ENCODE peak calls at places on chromosomes 16 and 17, in six cellular contexts. W, D, S, H, C and A are unnamed samples.

GRCh38 chr16:425740-426114 is 278 bp downstream of the RAB11FIP3 start:
- DNase-seq in H (no peak), D (no peak), W (no peak), S (no peak), C (no peak), A (no peak)

GRCh38 chr16:87956169-87956770 is 5.0 kb downstream of the BANP start:
- DNase-seq in S (no peak), D (peak), W (no peak), H (peak), C (peak), A (no peak)

GRCh38 chr17:70604854-70605253 is 435.5 kb downstream of the KCNJ2 start:
- DNase-seq in H (no peak), W (no peak), C (no peak), S (peak), D (no peak), A (no peak)

GRCh38 chr16:1019934-1020305 is 38.4 kb downstream of the SOX8 start:
- DNase-seq in S (no peak), D (no peak), C (no peak), W (no peak), H (no peak), A (no peak)

GRCh38 chr17:43927101-43927935 is 15.0 kb downstream of the PPY start:
- DNase-seq in C (no peak), H (no peak), W (no peak), S (no peak), D (no peak), A (no peak)

GRCh38 chr17:51046527-51047384 is 73.9 kb downstream of the SPAG9 start:
- DNase-seq in W (no peak), D (no peak), H (peak), S (no peak), C (no peak), A (peak)

GRCh38 chr17:52106638-52107261 is 51.8 kb downstream of the CA10 start:
- DNase-seq in D (no peak), S (peak), H (no peak), W (peak), C (peak), A (no peak)

GRCh38 chr16:21301168-21301894 is 23.2 kb upstream of the CRYM start:
- DNase-seq in H (peak), C (peak), W (peak), S (peak), D (peak), A (peak)

GRCh38 chr16:68488559-68488958 is 40.3 kb upstream of the SMPD3 start:
- DNase-seq in H (no peak), S (no peak), C (no peak), W (no peak), D (no peak), A (no peak)

GRCh38 chr17:74190154-74190553 is 13.3 kb upstream of the RPL38 start:
- DNase-seq in W (peak), C (peak), H (peak), S (peak), D (no peak), A (no peak)

GRCh38 chr16:56203052-56203451 is 11.8 kb downstream of the GNAO1 start:
- DNase-seq in W (peak), S (peak), D (no peak), C (peak), H (peak), A (peak)

GRCh38 chr17:57356153-57356721 is 99.9 kb downstream of the MSI2 start:
- DNase-seq in D (no peak), S (no peak), W (no peak), C (no peak), H (no peak), A (no peak)

GRCh38 chr17:28154242-28154641 is 111.8 kb downstream of the NLK start:
- DNase-seq in S (no peak), C (no peak), H (no peak), W (no peak), D (no peak), A (no peak)

GRCh38 chr17:22470411-22471175 is 778.3 kb downstream of the KCNJ18 start:
- DNase-seq in W (no peak), S (no peak), C (no peak), H (no peak), D (no peak), A (no peak)

GRCh38 chr16:11016524-11016988 is 72.2 kb downstream of the CLEC16A start:
- DNase-seq in W (peak), H (peak), C (no peak), D (no peak), S (no peak), A (no peak)

GRCh38 chr17:65122836-65123756 is 14.1 kb upstream of the RGS9 start:
- DNase-seq in H (peak), S (peak), W (peak), D (peak), C (peak), A (peak)

GRCh38 chr16:30741461-30741914 is 6.7 kb upstream of the PHKG2 start:
- DNase-seq in H (peak), S (peak), W (peak), C (no peak), D (no peak), A (no peak)

GRCh38 chr17:28141783-28142182 is 99.3 kb downstream of the NLK start:
- DNase-seq in S (no peak), H (no peak), W (no peak), C (no peak), D (no peak), A (no peak)

GRCh38 chr16:9072806-9073341 is 18.6 kb upstream of the HAPSTR1 start:
- DNase-seq in D (peak), S (no peak), C (no peak), H (peak), W (no peak), A (no peak)

GRCh38 chr16:7561908-7562405 is 229.3 kb downstream of the RBFOX1 start:
- DNase-seq in S (no peak), W (no peak), C (no peak), D (no peak), H (no peak), A (no peak)

GRCh38 chr16:86819523-86819887 is 241.2 kb downstream of the FOXL1 start:
- DNase-seq in D (no peak), S (no peak), C (no peak), W (no peak), H (no peak), A (no peak)

GRCh38 chr17:63649813-63650212 is 27.6 kb downstream of the MAP3K3 start:
- DNase-seq in D (no peak), H (no peak), W (no peak), S (no peak), C (no peak), A (no peak)

GRCh38 chr17:63645775-63646491 is 23.7 kb downstream of the MAP3K3 start:
- DNase-seq in C (no peak), D (no peak), W (no peak), H (no peak), S (no peak), A (no peak)

GRCh38 chr17:63646492-63646815 is 24.2 kb downstream of the MAP3K3 start:
- DNase-seq in H (no peak), C (no peak), W (no peak), S (no peak), D (peak), A (no peak)

GRCh38 chr17:63647065-63647725 is 25.0 kb downstream of the MAP3K3 start:
- DNase-seq in C (no peak), D (no peak), H (peak), W (no peak), S (no peak), A (no peak)

DNA sequence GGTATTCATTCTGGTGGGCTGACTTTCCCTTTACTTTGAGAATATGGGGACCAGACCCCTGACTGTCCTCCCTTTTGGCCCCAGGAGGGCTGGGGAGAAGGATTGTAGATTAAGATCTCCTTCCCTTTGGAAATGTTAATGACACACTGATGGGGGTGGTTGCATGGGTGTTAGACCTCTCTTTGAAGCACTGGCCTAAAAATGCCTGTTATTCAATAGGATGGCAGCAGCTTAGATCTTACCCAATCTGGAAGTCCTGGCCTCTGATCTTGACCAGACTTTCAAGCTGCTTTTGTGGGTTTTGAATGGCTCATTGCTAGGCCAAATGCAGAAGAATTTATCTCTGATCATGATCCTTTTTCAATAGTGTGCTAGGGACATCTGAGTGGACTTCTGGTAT is 25.7 kb downstream of the MAP3K3 start:
- DNase-seq in W (no peak), H (no peak), D (no peak), S (no peak), C (no peak), A (no peak)
- TF ChIP-seq RAD21 in W (no peak), H (no peak), D (no peak), S (no peak), C (no peak), A (no peak)

DNA sequence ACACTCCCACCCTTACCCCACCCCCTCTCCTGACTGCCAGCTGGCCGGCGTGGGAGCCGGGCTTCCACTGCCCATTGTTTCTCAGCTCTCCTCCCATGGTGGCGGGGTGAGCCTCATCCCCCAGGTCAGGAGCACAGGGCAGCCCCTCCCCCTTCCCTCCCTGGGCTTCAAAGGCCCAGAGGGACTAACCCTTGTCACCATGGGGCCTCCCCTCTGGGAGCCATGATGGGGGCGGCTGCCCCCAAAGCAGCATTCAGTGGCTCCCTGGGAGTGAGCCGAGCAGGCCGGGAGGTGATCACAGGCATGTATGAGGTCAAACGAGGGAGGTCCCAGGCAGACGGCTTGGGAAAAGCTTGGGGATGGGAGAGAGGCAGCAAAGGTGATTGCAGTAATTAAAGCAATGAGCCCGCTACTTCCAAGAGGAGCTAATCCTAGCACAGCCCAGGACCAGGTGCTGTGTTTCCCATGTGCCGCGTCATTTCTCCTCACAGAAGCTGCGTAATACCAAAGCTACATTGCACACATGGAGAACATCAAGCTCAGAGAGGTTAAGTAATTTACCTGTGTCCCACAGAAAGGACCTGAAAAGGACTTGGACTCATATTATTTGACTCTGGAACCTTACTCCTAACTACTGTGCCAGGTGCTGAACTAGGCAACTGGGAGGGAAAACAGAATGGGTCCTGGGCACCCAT is 24.5 kb downstream of the CDK5RAP3 start:
- DNase-seq in H (no peak), C (no peak), D (no peak), W (no peak), S (no peak), A (no peak)
- TF ChIP-seq RAD21 in H (no peak), C (no peak), D (no peak), W (no peak), S (no peak), A (no peak)

GRCh38 chr17:33464669-33465275 is 171.7 kb upstream of the ASIC2 start:
- DNase-seq in H (no peak), C (peak), D (no peak), S (no peak), W (no peak), A (no peak)
- TF ChIP-seq RAD21 in H (no peak), C (no peak), D (no peak), S (no peak), W (no peak), A (no peak)

GRCh38 chr17:38741853-38742421 is 6.2 kb downstream of the PCGF2 start:
- DNase-seq in S (no peak), D (no peak), H (no peak), W (no peak), C (peak), A (no peak)
- TF ChIP-seq RAD21 in S (no peak), D (no peak), H (no peak), W (no peak), C (no peak), A (no peak)

GRCh38 chr17:81715872-81716673 is 4.0 kb downstream of the SLC25A10 start:
- DNase-seq in S (no peak), W (no peak), D (no peak), H (no peak), C (no peak), A (no peak)
- TF ChIP-seq RAD21 in S (no peak), W (no peak), D (no peak), H (no peak), C (no peak), A (peak)

DNA sequence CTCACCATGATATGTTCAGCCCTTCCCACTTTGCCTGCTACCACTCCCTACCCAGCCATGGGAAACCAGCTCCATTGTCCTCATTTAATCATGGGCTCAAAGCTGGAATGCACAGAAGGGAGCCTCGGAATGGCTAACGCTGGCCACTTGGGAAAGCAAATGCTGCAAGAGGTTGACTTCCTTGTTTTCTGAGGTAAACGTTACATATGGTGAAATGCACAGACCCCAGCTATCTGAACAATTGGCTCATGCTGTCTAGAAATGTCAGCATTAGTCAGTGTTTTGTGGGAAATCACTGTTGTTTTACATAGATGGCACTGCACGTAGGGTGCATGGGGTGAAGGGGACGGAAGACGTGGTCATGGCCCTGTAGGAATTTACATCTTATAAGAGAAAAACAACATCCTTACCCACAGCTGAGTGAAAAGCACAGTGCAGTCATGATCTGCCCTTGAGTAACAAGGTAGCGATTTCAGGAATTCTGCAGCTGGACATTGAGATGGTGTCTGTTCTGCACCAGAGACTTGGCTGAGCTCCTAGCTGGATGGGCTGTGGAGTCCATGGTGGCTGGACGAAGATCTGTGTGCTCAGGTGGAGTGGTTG is 15.2 kb downstream of the RPTOR start:
- DNase-seq in H (peak), C (no peak), W (no peak), D (no peak), S (no peak), A (no peak)
- TF ChIP-seq RAD21 in H (no peak), C (no peak), W (no peak), D (no peak), S (no peak), A (no peak)

GRCh38 chr17:330993-331701 is 21.5 kb downstream of the RPH3AL start:
- DNase-seq in C (no peak), H (no peak), W (no peak), S (no peak), D (no peak), A (no peak)
- TF ChIP-seq RAD21 in C (no peak), H (no peak), W (no peak), S (no peak), D (no peak), A (no peak)